ENCODE peak calls at places on chromosomes 12 and 14, in five cellular contexts. One of them, this sample, is unnamed.
A peak's percentile ranks its signal among the peaks of the same experiment; 100 is the strongest.

GRCh38 chr14:50213795-50214194 is 17.6 kb downstream of the SOS2 start:
- DNase-seq in psoas muscle: no peak
- DNase-seq in vagina: no peak
- DNase-seq in esophagus squamous epithelium: no peak
- DNase-seq in AG04450: no peak
- DNase-seq in this sample: no peak

GRCh38 chr14:59283380-59283779 is 94.9 kb downstream of the DAAM1 start:
- DNase-seq in psoas muscle: no peak
- DNase-seq in esophagus squamous epithelium: no peak
- DNase-seq in vagina: no peak
- DNase-seq in AG04450: no peak
- DNase-seq in this sample: no peak

GRCh38 chr12:10618338-10618987 is 5.1 kb upstream of the MAGOHB start:
- DNase-seq in vagina: no peak
- DNase-seq in AG04450: peak; percentile 41
- DNase-seq in esophagus squamous epithelium: no peak
- DNase-seq in psoas muscle: no peak
- DNase-seq in this sample: peak; percentile 57

GRCh38 chr12:115491851-115492250 is 785.6 kb downstream of the MED13L start:
- DNase-seq in AG04450: no peak
- DNase-seq in esophagus squamous epithelium: no peak
- DNase-seq in psoas muscle: no peak
- DNase-seq in vagina: no peak
- DNase-seq in this sample: no peak

GRCh38 chr12:108226866-108227265 is 97.8 kb downstream of the WSCD2 start:
- DNase-seq in psoas muscle: no peak
- DNase-seq in AG04450: no peak
- DNase-seq in esophagus squamous epithelium: no peak
- DNase-seq in vagina: no peak
- DNase-seq in this sample: no peak

GRCh38 chr12:96466939-96467751 is 22.2 kb upstream of the CFAP54 start:
- DNase-seq in vagina: no peak
- DNase-seq in AG04450: no peak
- DNase-seq in esophagus squamous epithelium: no peak
- DNase-seq in psoas muscle: no peak
- DNase-seq in this sample: no peak

GRCh38 chr14:74302160-74302628 is 540 bp downstream of the ABCD4 start:
- DNase-seq in AG04450: no peak
- DNase-seq in vagina: no peak
- DNase-seq in esophagus squamous epithelium: no peak
- DNase-seq in psoas muscle: no peak
- DNase-seq in this sample: no peak

GRCh38 chr14:95953111-95953724 is 76.6 kb downstream of the TUNAR start:
- DNase-seq in AG04450: no peak
- DNase-seq in esophagus squamous epithelium: no peak
- DNase-seq in vagina: no peak
- DNase-seq in psoas muscle: no peak
- DNase-seq in this sample: no peak

GRCh38 chr12:12327802-12328201 is 22.2 kb downstream of the MANSC1 start:
- DNase-seq in esophagus squamous epithelium: no peak
- DNase-seq in AG04450: no peak
- DNase-seq in psoas muscle: no peak
- DNase-seq in vagina: no peak
- DNase-seq in this sample: no peak

GRCh38 chr12:132354211-132354981 is 25.0 kb upstream of the GALNT9 start:
- DNase-seq in AG04450: no peak
- DNase-seq in psoas muscle: no peak
- DNase-seq in vagina: no peak
- DNase-seq in esophagus squamous epithelium: no peak
- DNase-seq in this sample: no peak

GRCh38 chr12:127083028-127083949 is 1183.7 kb upstream of the TMEM132C start:
- DNase-seq in vagina: no peak
- DNase-seq in AG04450: peak; percentile 30
- DNase-seq in esophagus squamous epithelium: no peak
- DNase-seq in psoas muscle: no peak
- DNase-seq in this sample: peak; percentile 37

GRCh38 chr14:96571311-96571710 is 69.1 kb downstream of the PAPOLA start:
- DNase-seq in AG04450: no peak
- DNase-seq in vagina: no peak
- DNase-seq in esophagus squamous epithelium: no peak
- DNase-seq in psoas muscle: no peak
- DNase-seq in this sample: no peak

GRCh38 chr12:79191391-79191790 is 326.8 kb downstream of the SYT1 start:
- DNase-seq in AG04450: no peak
- DNase-seq in esophagus squamous epithelium: no peak
- DNase-seq in psoas muscle: no peak
- DNase-seq in vagina: no peak
- DNase-seq in this sample: no peak

GRCh38 chr12:54593716-54594115 is 5.3 kb upstream of the PPP1R1A start:
- DNase-seq in psoas muscle: no peak
- DNase-seq in vagina: no peak
- DNase-seq in esophagus squamous epithelium: no peak
- DNase-seq in AG04450: no peak
- DNase-seq in this sample: no peak

GRCh38 chr12:44021471-44021971 is 185.6 kb downstream of the TMEM117 start:
- DNase-seq in AG04450: no peak
- DNase-seq in esophagus squamous epithelium: no peak
- DNase-seq in psoas muscle: no peak
- DNase-seq in vagina: no peak
- DNase-seq in this sample: no peak

GRCh38 chr12:25382311-25383106 is 131.8 kb upstream of the KRAS start:
- DNase-seq in AG04450: no peak
- DNase-seq in psoas muscle: no peak
- DNase-seq in vagina: no peak
- DNase-seq in esophagus squamous epithelium: no peak
- DNase-seq in this sample: no peak

GRCh38 chr12:82873951-82874350 is 187.2 kb downstream of the TMTC2 start:
- DNase-seq in AG04450: no peak
- DNase-seq in vagina: no peak
- DNase-seq in esophagus squamous epithelium: no peak
- DNase-seq in psoas muscle: no peak
- DNase-seq in this sample: no peak

GRCh38 chr14:105480165-105480564 is 5.5 kb downstream of the CRIP2 start:
- DNase-seq in vagina: no peak
- DNase-seq in psoas muscle: no peak
- DNase-seq in AG04450: no peak
- DNase-seq in esophagus squamous epithelium: no peak
- DNase-seq in this sample: no peak

GRCh38 chr12:127393896-127394295 is 873.1 kb upstream of the TMEM132C start:
- DNase-seq in vagina: no peak
- DNase-seq in psoas muscle: no peak
- DNase-seq in AG04450: no peak
- DNase-seq in esophagus squamous epithelium: no peak
- DNase-seq in this sample: no peak

GRCh38 chr14:95046711-95047681 is 110.3 kb downstream of the DICER1 start:
- DNase-seq in esophagus squamous epithelium: no peak
- DNase-seq in vagina: no peak
- DNase-seq in psoas muscle: no peak
- DNase-seq in AG04450: no peak
- DNase-seq in this sample: no peak

GRCh38 chr12:98578821-98579220 is 14.7 kb upstream of the SLC25A3 start:
- DNase-seq in esophagus squamous epithelium: no peak
- DNase-seq in psoas muscle: no peak
- DNase-seq in vagina: no peak
- DNase-seq in AG04450: no peak
- DNase-seq in this sample: no peak

GRCh38 chr12:93173178-93173957 is 204.4 kb upstream of the NUDT4 start:
- DNase-seq in esophagus squamous epithelium: no peak
- DNase-seq in psoas muscle: no peak
- DNase-seq in AG04450: no peak
- DNase-seq in vagina: no peak
- DNase-seq in this sample: no peak

GRCh38 chr14:67137744-67138371 is 51.4 kb upstream of the GARIN2 start:
- DNase-seq in vagina: no peak
- DNase-seq in AG04450: no peak
- DNase-seq in esophagus squamous epithelium: no peak
- DNase-seq in psoas muscle: no peak
- DNase-seq in this sample: no peak

GRCh38 chr12:28460420-28461130 is 270.3 kb downstream of the CCDC91 start:
- DNase-seq in AG04450: no peak
- DNase-seq in psoas muscle: no peak
- DNase-seq in esophagus squamous epithelium: no peak
- DNase-seq in vagina: no peak
- DNase-seq in this sample: no peak

GRCh38 chr12:105262461-105263184 is 26.6 kb upstream of the APPL2 start:
- DNase-seq in vagina: no peak
- DNase-seq in AG04450: no peak
- DNase-seq in psoas muscle: no peak
- DNase-seq in esophagus squamous epithelium: no peak
- DNase-seq in this sample: no peak
- TF ChIP-seq CTCF in vagina: no peak
- TF ChIP-seq CTCF in AG04450: no peak
- TF ChIP-seq CTCF in psoas muscle: no peak
- TF ChIP-seq CTCF in esophagus squamous epithelium: no peak
- TF ChIP-seq CTCF in this sample: peak; percentile 12

GRCh38 chr12:65232490-65233077 is 45.9 kb upstream of the MSRB3 start:
- DNase-seq in AG04450: no peak
- DNase-seq in vagina: no peak
- DNase-seq in psoas muscle: no peak
- DNase-seq in esophagus squamous epithelium: no peak
- DNase-seq in this sample: peak; percentile 9

GRCh38 chr12:65229441-65229840 is 49.0 kb upstream of the MSRB3 start:
- DNase-seq in vagina: no peak
- DNase-seq in psoas muscle: no peak
- DNase-seq in AG04450: peak; percentile 18
- DNase-seq in esophagus squamous epithelium: no peak
- DNase-seq in this sample: peak; percentile 8
- H3K4me3 ChIP-seq in vagina: no peak overlapping the region
- H3K4me3 ChIP-seq in psoas muscle: no peak overlapping the region
- H3K4me3 ChIP-seq in AG04450: no peak overlapping the region
- H3K4me3 ChIP-seq in esophagus squamous epithelium: no peak overlapping the region
- H3K4me3 ChIP-seq in this sample: no peak overlapping the region

GRCh38 chr12:52036587-52037171 is 14.6 kb upstream of the NR4A1 start:
- DNase-seq in esophagus squamous epithelium: no peak
- DNase-seq in vagina: no peak
- DNase-seq in psoas muscle: peak; percentile 95
- DNase-seq in AG04450: no peak
- DNase-seq in this sample: no peak

GRCh38 chr12:52037248-52037861 is 13.9 kb upstream of the NR4A1 start:
- DNase-seq in esophagus squamous epithelium: no peak
- DNase-seq in psoas muscle: peak; percentile 84
- DNase-seq in AG04450: no peak
- DNase-seq in vagina: no peak
- DNase-seq in this sample: no peak

GRCh38 chr12:52033506-52034258 is 17.6 kb upstream of the NR4A1 start:
- DNase-seq in vagina: no peak
- DNase-seq in AG04450: no peak
- DNase-seq in psoas muscle: no peak
- DNase-seq in esophagus squamous epithelium: no peak
- DNase-seq in this sample: no peak

GRCh38 chr12:52038447-52038846 is 12.8 kb upstream of the NR4A1 start:
- DNase-seq in psoas muscle: no peak
- DNase-seq in esophagus squamous epithelium: no peak
- DNase-seq in vagina: no peak
- DNase-seq in AG04450: no peak
- DNase-seq in this sample: no peak

DNA sequence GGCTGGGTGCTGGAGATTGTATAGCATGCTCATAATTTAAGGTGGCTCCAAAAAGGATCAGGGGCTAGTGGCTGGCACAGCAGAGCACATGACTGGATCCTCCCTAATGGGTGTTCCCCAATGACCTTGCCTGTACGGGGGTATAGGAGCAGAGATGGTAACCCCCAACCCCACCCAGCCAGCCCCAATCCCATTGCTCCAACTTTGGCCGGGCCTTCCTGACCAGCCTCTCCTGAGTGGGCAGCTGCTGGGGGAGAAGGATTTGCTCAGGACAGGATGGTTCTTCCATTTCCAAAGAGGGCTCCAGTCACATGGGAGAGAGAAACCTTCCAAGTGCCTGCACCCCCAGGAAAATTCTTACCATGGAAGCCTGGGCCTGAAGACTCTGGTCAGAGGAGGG is 15.3 kb upstream of the NR4A1 start:
- DNase-seq in AG04450: no peak
- DNase-seq in vagina: no peak
- DNase-seq in esophagus squamous epithelium: no peak
- DNase-seq in psoas muscle: no peak
- DNase-seq in this sample: no peak
- H3K27me3 ChIP-seq in AG04450: no peaks in the 10 kb centered on the region
- H3K27me3 ChIP-seq in vagina: no peaks in the 10 kb centered on the region
- H3K27me3 ChIP-seq in esophagus squamous epithelium: peaks cover 32% of the 10 kb centered on the region
- H3K27me3 ChIP-seq in psoas muscle: no peaks in the 10 kb centered on the region
- H3K27me3 ChIP-seq in this sample: no peaks in the 10 kb centered on the region

GRCh38 chr12:2634481-2634880 is 160.3 kb upstream of the FKBP4 start:
- DNase-seq in vagina: no peak
- DNase-seq in AG04450: no peak
- DNase-seq in psoas muscle: peak; percentile 12
- DNase-seq in esophagus squamous epithelium: no peak
- DNase-seq in this sample: no peak
- TF ChIP-seq CTCF in vagina: no peak
- TF ChIP-seq CTCF in AG04450: no peak
- TF ChIP-seq CTCF in psoas muscle: no peak
- TF ChIP-seq CTCF in esophagus squamous epithelium: no peak
- TF ChIP-seq CTCF in this sample: no peak

GRCh38 chr12:1660304-1661187 is 30.3 kb upstream of the ADIPOR2 start:
- DNase-seq in esophagus squamous epithelium: no peak
- DNase-seq in psoas muscle: peak; percentile 66
- DNase-seq in vagina: no peak
- DNase-seq in AG04450: no peak
- DNase-seq in this sample: no peak

GRCh38 chr12:1663440-1664132 is 27.3 kb upstream of the ADIPOR2 start:
- DNase-seq in psoas muscle: no peak
- DNase-seq in AG04450: no peak
- DNase-seq in esophagus squamous epithelium: no peak
- DNase-seq in vagina: no peak
- DNase-seq in this sample: no peak

GRCh38 chr12:1665366-1665765 is 25.5 kb upstream of the ADIPOR2 start:
- DNase-seq in esophagus squamous epithelium: no peak
- DNase-seq in AG04450: no peak
- DNase-seq in psoas muscle: no peak
- DNase-seq in vagina: no peak
- DNase-seq in this sample: no peak

GRCh38 chr12:1661553-1662335 is 29.1 kb upstream of the ADIPOR2 start:
- DNase-seq in psoas muscle: peak; percentile 96
- DNase-seq in AG04450: peak; percentile 76
- DNase-seq in vagina: no peak
- DNase-seq in esophagus squamous epithelium: peak; percentile 62
- DNase-seq in this sample: peak; percentile 37

DNA sequence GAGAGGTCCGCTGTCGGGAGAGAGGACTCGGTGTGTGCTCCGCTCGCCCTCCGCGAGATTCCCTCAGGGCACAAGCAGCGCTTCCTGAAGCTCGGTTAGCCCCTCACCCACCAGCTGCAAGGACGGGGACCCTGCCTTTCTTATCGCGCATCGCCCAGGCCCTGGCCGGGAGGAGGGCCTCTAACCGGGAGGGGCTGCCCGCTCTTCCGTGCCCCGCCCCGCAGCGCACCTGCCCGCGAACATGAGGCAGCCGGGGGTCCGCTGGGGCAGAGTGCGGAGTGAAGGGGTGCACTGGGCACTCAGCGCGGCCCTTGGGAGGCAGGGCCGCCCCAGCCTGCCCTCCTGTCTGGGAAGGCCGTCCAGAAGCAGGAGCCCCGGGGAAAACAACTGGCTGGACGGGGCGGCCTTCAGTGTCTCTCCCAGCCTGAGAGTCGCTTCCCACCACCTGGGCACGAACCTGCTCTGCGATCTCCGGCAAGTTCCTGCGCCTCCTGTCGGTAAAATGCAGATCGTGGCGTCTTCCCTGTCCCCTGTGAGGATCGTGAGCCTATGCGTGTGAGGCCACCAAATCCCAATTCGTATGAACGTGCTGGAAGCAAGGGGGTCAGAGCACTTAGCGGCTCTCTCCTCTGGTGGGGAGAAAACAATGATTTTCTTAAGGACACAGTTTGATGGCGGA is 28.0 kb upstream of the ADIPOR2 start:
- DNase-seq in AG04450: no peak
- DNase-seq in vagina: no peak
- DNase-seq in psoas muscle: no peak
- DNase-seq in esophagus squamous epithelium: no peak
- DNase-seq in this sample: no peak
- H3K4me3 ChIP-seq in AG04450: no peak overlapping the region
- H3K4me3 ChIP-seq in vagina: peak overlapping the region; percentile 32
- H3K4me3 ChIP-seq in psoas muscle: peak overlapping the region; percentile 30
- H3K4me3 ChIP-seq in esophagus squamous epithelium: peak overlapping the region; percentile 57
- H3K4me3 ChIP-seq in this sample: no peak overlapping the region